ENCODE peak calls at places on chromosomes 4 and X, in six cellular contexts. P, L, R, Y, M and A are unnamed samples.

GRCh38 chr4:185004562-185005208 is 13.6 kb upstream of the HELT start:
- DNase-seq in Y (no peak), P (no peak), R (peak; percentile 30), M (no peak), L (no peak), A (no peak)

GRCh38 chr4:65007841-65008439 is 598.7 kb upstream of the TECRL start:
- DNase-seq in M (peak; percentile 68), R (no peak), Y (no peak), P (peak; percentile 13), L (peak; percentile 40), A (peak; percentile 26)

GRCh38 chr4:164977243-164978164 is at the start of gene TRIM61:
- DNase-seq in L (peak; percentile 50), P (no peak), M (no peak), Y (no peak), R (peak; percentile 75), A (peak; percentile 42)

GRCh38 chr4:154727540-154727939 is 16.3 kb upstream of the LRAT start:
- DNase-seq in P (no peak), Y (no peak), R (no peak), L (no peak), M (no peak), A (no peak)

GRCh38 chr4:146114066-146114465 is 61.5 kb upstream of the LSM6 start:
- DNase-seq in M (no peak), R (no peak), L (no peak), P (no peak), Y (no peak), A (no peak)

GRCh38 chrX:149881081-149881711 is at the start of gene MAGEA8:
- DNase-seq in L (no peak), Y (no peak), M (no peak), R (no peak), P (no peak), A (no peak)

GRCh38 chr4:2288051-2288541 is 26.2 kb upstream of the MXD4 start:
- DNase-seq in Y (no peak), P (no peak), R (no peak), M (no peak), L (no peak), A (no peak)

GRCh38 chr4:86961605-86962295 is 26.9 kb downstream of the AFF1 start:
- DNase-seq in P (no peak), Y (no peak), R (no peak), L (no peak), M (no peak), A (peak; percentile 91)

GRCh38 chrX:95145848-95146540 is 1472.0 kb downstream of the FAM133A start:
- DNase-seq in R (no peak), Y (no peak), L (no peak), M (peak; percentile 11), P (no peak), A (no peak)

GRCh38 chr4:3630934-3631585 is 98.8 kb upstream of the LRPAP1 start:
- DNase-seq in Y (no peak), R (no peak), M (no peak), P (no peak), L (no peak), A (peak; percentile 51)

GRCh38 chrX:1393871-1394615 is 2.1 kb upstream of the SLC25A6 start:
- DNase-seq in L (no peak), M (no peak), P (no peak), Y (no peak), R (peak; percentile 10), A (no peak)

GRCh38 chr4:176981074-176981473 is 188.4 kb upstream of the VEGFC start:
- DNase-seq in L (no peak), Y (no peak), R (no peak), M (no peak), P (no peak), A (no peak)

GRCh38 chrX:32195611-32196010 is 1015.7 kb downstream of the DMD start:
- DNase-seq in L (no peak), Y (no peak), R (no peak), M (no peak), P (no peak), A (no peak)

GRCh38 chrX:13983734-13984133 is 46.0 kb downstream of the GEMIN8 start:
- DNase-seq in P (no peak), L (no peak), M (no peak), R (no peak), Y (no peak), A (no peak)

GRCh38 chr4:76194325-76194724 is 19.3 kb downstream of the SCARB2 start:
- DNase-seq in L (no peak), P (no peak), Y (peak; percentile 12), R (no peak), M (peak; percentile 90), A (peak; percentile 97)

GRCh38 chr4:14184265-14184664 is 556.7 kb upstream of the BOD1L1 start:
- DNase-seq in R (no peak), Y (peak; percentile 51), L (peak; percentile 48), M (no peak), P (no peak), A (peak; percentile 60)

GRCh38 chr4:119835511-119835910 is 206.9 kb upstream of the PDE5A start:
- DNase-seq in M (no peak), Y (no peak), R (no peak), L (no peak), P (no peak), A (peak; percentile 97)

GRCh38 chr4:56127698-56128097 is 179.0 kb downstream of the CEP135 start:
- DNase-seq in R (no peak), P (no peak), M (no peak), L (no peak), Y (no peak), A (no peak)

GRCh38 chrX:38987135-38987780 is 186.0 kb downstream of the MID1IP1 start:
- DNase-seq in M (no peak), L (no peak), R (no peak), P (no peak), Y (peak; percentile 43), A (peak; percentile 24)

GRCh38 chr4:76830612-76831474 is 67.1 kb downstream of the SOWAHB start:
- DNase-seq in M (peak; percentile 88), Y (peak; percentile 91), P (peak; percentile 47), L (peak; percentile 7), R (no peak), A (peak; percentile 98)

GRCh38 chr4:48780867-48781219 is 764 bp upstream of the FRYL start:
- DNase-seq in P (no peak), L (no peak), M (no peak), Y (no peak), R (no peak), A (peak; percentile 38)

GRCh38 chr4:184103755-184104367 is 113.8 kb downstream of the ENPP6 start:
- DNase-seq in L (no peak), M (no peak), R (peak; percentile 24), P (no peak), Y (no peak), A (no peak)

GRCh38 chr4:26069218-26069617 is 155.2 kb downstream of the SMIM20 start:
- DNase-seq in M (peak; percentile 59), L (peak; percentile 16), R (no peak), Y (no peak), P (no peak), A (peak; percentile 52)

GRCh38 chrX:38112566-38112965 is 106.2 kb downstream of the SYTL5 start:
- DNase-seq in Y (no peak), R (no peak), L (no peak), P (no peak), M (no peak), A (no peak)

GRCh38 chr4:88135362-88135663 is 23.1 kb downstream of the ABCG2 start:
- DNase-seq in R (no peak), L (no peak), Y (no peak), M (no peak), P (no peak), A (no peak)

GRCh38 chr4:20520901-20521300 is 179.4 kb upstream of the PACRGL start:
- DNase-seq in Y (no peak), R (no peak), P (no peak), L (no peak), M (peak; percentile 49), A (peak; percentile 21)

GRCh38 chr4:178241601-178242118 is 799.4 kb upstream of the AGA start:
- DNase-seq in R (no peak), L (no peak), M (no peak), P (no peak), Y (no peak), A (no peak)

GRCh38 chr4:47187608-47188007 is 156.2 kb downstream of the GABRB1 start:
- DNase-seq in L (no peak), P (no peak), M (no peak), R (no peak), Y (no peak), A (no peak)

DNA sequence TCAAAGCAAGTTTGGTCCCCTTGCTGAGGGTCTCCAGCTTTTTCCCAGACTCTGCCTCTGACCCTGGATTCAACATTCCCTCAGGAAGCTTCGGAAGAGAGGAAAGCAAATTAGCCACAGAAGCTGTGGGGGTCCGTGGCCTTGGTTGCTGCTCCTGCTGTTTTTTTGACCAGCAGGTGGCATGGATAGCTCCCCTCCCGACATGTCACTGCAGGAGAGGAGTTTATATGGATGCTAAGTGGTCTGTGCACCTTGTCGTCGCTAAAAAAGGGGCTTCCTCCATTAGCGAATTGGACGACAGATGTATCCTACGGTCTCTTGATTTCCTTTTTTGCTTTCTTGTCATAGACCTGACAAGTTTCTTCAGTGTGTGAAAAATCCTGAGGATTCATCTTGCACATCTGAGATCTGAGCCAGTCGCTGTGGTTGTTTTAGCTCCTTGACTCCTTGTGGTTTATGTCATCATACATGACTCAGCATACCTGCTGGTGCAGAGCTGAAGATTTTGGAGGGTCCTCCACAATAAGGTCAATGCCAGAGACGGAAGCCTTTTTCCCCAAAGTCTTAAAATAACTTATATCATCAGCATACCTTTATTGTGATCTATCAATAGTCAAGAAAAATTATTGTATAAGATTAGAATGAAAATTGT is 70.2 kb downstream of the CD38 start:
- DNase-seq in P (peak; percentile 10), M (peak; percentile 25), R (no peak), L (no peak), Y (no peak), A (no peak)
- TF ChIP-seq CTCF in P (peak; percentile 44), M (no peak), R (no peak), L (no peak), Y (no peak), A (peak; percentile 7)

GRCh38 chr4:24514808-24515207 is 69.5 kb downstream of the DHX15 start:
- DNase-seq in Y (no peak), P (no peak), R (no peak), L (no peak), M (no peak), A (no peak)
- TF ChIP-seq CTCF in Y (peak; percentile 31), P (peak; percentile 45), R (no peak), L (no peak), M (no peak), A (peak; percentile 43)

DNA sequence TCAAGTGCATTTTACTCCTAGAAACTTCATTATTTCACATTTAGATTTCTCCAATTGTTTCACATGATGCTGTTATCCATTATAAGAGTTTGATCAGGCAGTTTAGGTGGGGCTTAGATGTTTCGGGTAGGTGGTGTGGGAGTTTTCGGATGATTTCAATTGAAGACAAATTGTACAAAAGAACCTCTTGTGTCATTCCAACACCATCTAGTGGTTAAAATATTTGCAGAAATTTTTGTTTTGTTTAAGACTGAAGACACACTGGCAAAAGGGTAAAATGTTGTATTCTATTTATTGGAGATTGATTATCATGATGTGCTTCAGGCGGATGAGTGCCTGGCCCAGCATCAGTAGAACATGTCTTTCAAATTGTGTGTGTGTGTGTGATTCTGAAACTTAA is 212.7 kb downstream of the SH3BGRL start:
- DNase-seq in Y (no peak), R (no peak), P (no peak), L (no peak), M (no peak), A (peak; percentile 8)
- TF ChIP-seq CTCF in Y (no peak), R (no peak), P (no peak), L (no peak), M (no peak), A (peak; percentile 19)

DNA sequence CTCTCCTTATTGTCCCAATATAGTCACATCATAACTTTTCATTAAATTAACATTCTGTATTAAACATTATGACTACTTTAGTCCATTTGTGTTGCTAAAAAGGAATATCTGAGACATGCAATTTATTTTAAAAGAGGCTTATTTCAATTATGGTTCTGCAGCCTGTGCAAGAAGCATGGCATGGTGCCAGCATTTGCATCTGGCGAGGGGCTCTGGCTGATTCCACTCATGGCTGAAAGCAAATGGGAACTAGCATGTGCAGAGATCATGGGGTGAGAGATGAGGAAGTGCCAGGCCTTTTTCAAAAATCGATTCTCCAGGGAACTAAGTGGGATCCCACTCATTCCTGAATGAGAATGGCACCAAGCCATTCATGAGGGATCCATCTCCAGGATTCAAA is 476.3 kb upstream of the RPS6KA3 start:
- DNase-seq in Y (no peak), L (no peak), R (no peak), P (no peak), M (no peak), A (no peak)
- TF ChIP-seq CTCF in Y (no peak), L (no peak), R (no peak), P (no peak), M (no peak), A (no peak)